ENCODE peak calls at places on chromosomes 4 and X, in five cellular contexts. One of them, this sample, is unnamed.

GRCh38 chr4:134952305-134952704 is 750.7 kb upstream of the PABPC4L start:
- DNase-seq in tibial nerve: no peak
- DNase-seq in right lobe of liver: no peak
- DNase-seq in endodermal cell: no peak
- DNase-seq in SK-N-SH: no peak
- DNase-seq in this sample: no peak

GRCh38 chr4:155491336-155492131 is 114.8 kb upstream of the MAP9 start:
- DNase-seq in endodermal cell: no peak
- DNase-seq in right lobe of liver: no peak
- DNase-seq in SK-N-SH: no peak
- DNase-seq in tibial nerve: no peak
- DNase-seq in this sample: no peak

GRCh38 chrX:18441780-18442367 is 16.5 kb downstream of the CDKL5 start:
- DNase-seq in endodermal cell: peak
- DNase-seq in SK-N-SH: no peak
- DNase-seq in tibial nerve: no peak
- DNase-seq in right lobe of liver: no peak
- DNase-seq in this sample: no peak

GRCh38 chr4:112005027-112005426 is 140.2 kb upstream of the FAM241A start:
- DNase-seq in SK-N-SH: no peak
- DNase-seq in endodermal cell: no peak
- DNase-seq in right lobe of liver: no peak
- DNase-seq in tibial nerve: no peak
- DNase-seq in this sample: no peak

GRCh38 chr4:113293043-113293560 is 243.6 kb downstream of the ANK2 start:
- DNase-seq in endodermal cell: no peak
- DNase-seq in SK-N-SH: no peak
- DNase-seq in tibial nerve: no peak
- DNase-seq in right lobe of liver: no peak
- DNase-seq in this sample: peak

GRCh38 chr4:81965454-81965853 is 408.3 kb downstream of the HNRNPD start:
- DNase-seq in SK-N-SH: no peak
- DNase-seq in right lobe of liver: no peak
- DNase-seq in endodermal cell: no peak
- DNase-seq in tibial nerve: no peak
- DNase-seq in this sample: no peak

GRCh38 chrX:12844319-12844718 is 22.6 kb upstream of the TLR7 start:
- DNase-seq in tibial nerve: no peak
- DNase-seq in right lobe of liver: no peak
- DNase-seq in SK-N-SH: no peak
- DNase-seq in endodermal cell: no peak
- DNase-seq in this sample: no peak

GRCh38 chr4:130238121-130238520 is 1142.2 kb downstream of the C4orf33 start:
- DNase-seq in right lobe of liver: no peak
- DNase-seq in endodermal cell: no peak
- DNase-seq in SK-N-SH: no peak
- DNase-seq in tibial nerve: no peak
- DNase-seq in this sample: no peak

GRCh38 chrX:56764975-56765791 is 36.1 kb downstream of the NBDY start:
- DNase-seq in SK-N-SH: no peak
- DNase-seq in right lobe of liver: no peak
- DNase-seq in endodermal cell: no peak
- DNase-seq in tibial nerve: no peak
- DNase-seq in this sample: no peak

GRCh38 chr4:28254003-28254402 is 1393.4 kb downstream of the STIM2 start:
- DNase-seq in right lobe of liver: no peak
- DNase-seq in endodermal cell: no peak
- DNase-seq in SK-N-SH: no peak
- DNase-seq in tibial nerve: no peak
- DNase-seq in this sample: peak

GRCh38 chrX:103211012-103211715 is 3.7 kb upstream of the BEX4 start:
- DNase-seq in endodermal cell: peak
- DNase-seq in right lobe of liver: no peak
- DNase-seq in tibial nerve: no peak
- DNase-seq in SK-N-SH: peak
- DNase-seq in this sample: no peak

GRCh38 chr4:10161840-10162239 is 45.2 kb upstream of the WDR1 start:
- DNase-seq in SK-N-SH: no peak
- DNase-seq in right lobe of liver: no peak
- DNase-seq in endodermal cell: no peak
- DNase-seq in tibial nerve: no peak
- DNase-seq in this sample: no peak

GRCh38 chr4:12791536-12791935 is 692.6 kb downstream of the RAB28 start:
- DNase-seq in endodermal cell: no peak
- DNase-seq in tibial nerve: no peak
- DNase-seq in SK-N-SH: no peak
- DNase-seq in right lobe of liver: no peak
- DNase-seq in this sample: no peak

GRCh38 chrX:101485212-101486064 is at the start of gene ARMCX4:
- DNase-seq in endodermal cell: peak
- DNase-seq in SK-N-SH: peak
- DNase-seq in tibial nerve: peak
- DNase-seq in right lobe of liver: peak
- DNase-seq in this sample: peak

DNA sequence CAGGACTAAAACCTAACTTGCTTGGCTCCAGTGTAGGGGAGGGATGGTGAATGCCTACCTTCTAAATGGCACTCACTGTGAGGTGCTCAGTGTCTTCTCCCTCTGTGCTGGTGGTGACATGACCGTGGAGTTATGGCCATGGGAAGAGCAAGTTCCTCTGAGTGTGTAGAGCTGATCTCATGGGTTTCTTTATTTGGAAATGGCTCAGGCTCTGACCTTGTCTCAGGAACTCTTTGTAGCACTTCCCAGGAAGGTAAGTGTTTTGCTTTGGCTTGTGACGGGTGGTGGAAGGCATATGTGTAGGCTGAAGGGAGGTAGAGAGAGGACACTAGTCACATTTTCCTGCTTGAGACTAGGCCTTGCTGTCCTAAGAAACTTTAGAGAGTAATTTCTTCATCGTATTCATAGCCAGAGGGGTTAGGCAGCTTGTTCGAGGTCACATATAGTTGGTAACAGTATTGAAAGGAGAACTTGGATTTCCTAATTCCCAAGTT is 6.5 kb downstream of the MSN start:
- DNase-seq in SK-N-SH: no peak
- DNase-seq in right lobe of liver: no peak
- DNase-seq in endodermal cell: no peak
- DNase-seq in tibial nerve: no peak
- DNase-seq in this sample: no peak
- H3K4me3 ChIP-seq in SK-N-SH: no peak
- H3K4me3 ChIP-seq in right lobe of liver: no peak
- H3K4me3 ChIP-seq in endodermal cell: no peak
- H3K4me3 ChIP-seq in tibial nerve: no peak
- H3K4me3 ChIP-seq in this sample: no peak

GRCh38 chr4:186687263-186687662 is 36.4 kb downstream of the FAT1 start:
- DNase-seq in SK-N-SH: no peak
- DNase-seq in tibial nerve: no peak
- DNase-seq in right lobe of liver: no peak
- DNase-seq in endodermal cell: no peak
- DNase-seq in this sample: no peak

GRCh38 chr4:186680649-186681048 is 43.0 kb downstream of the FAT1 start:
- DNase-seq in endodermal cell: no peak
- DNase-seq in right lobe of liver: no peak
- DNase-seq in SK-N-SH: no peak
- DNase-seq in tibial nerve: no peak
- DNase-seq in this sample: no peak

GRCh38 chr4:186684889-186685309 is 38.8 kb downstream of the FAT1 start:
- DNase-seq in endodermal cell: peak
- DNase-seq in tibial nerve: no peak
- DNase-seq in SK-N-SH: no peak
- DNase-seq in right lobe of liver: no peak
- DNase-seq in this sample: no peak

GRCh38 chr4:186685744-186686143 is 37.9 kb downstream of the FAT1 start:
- DNase-seq in tibial nerve: no peak
- DNase-seq in right lobe of liver: no peak
- DNase-seq in endodermal cell: no peak
- DNase-seq in SK-N-SH: no peak
- DNase-seq in this sample: no peak

GRCh38 chr4:186684220-186684619 is 39.4 kb downstream of the FAT1 start:
- DNase-seq in SK-N-SH: no peak
- DNase-seq in endodermal cell: no peak
- DNase-seq in right lobe of liver: no peak
- DNase-seq in tibial nerve: no peak
- DNase-seq in this sample: no peak
- H3K27ac ChIP-seq in SK-N-SH: no peak
- H3K27ac ChIP-seq in endodermal cell: no peak
- H3K27ac ChIP-seq in right lobe of liver: no peak
- H3K27ac ChIP-seq in tibial nerve: no peak
- H3K27ac ChIP-seq in this sample: no peak

GRCh38 chrX:118594697-118595420 is 99.2 kb downstream of the DOCK11 start:
- DNase-seq in right lobe of liver: no peak
- DNase-seq in endodermal cell: no peak
- DNase-seq in tibial nerve: no peak
- DNase-seq in SK-N-SH: no peak
- DNase-seq in this sample: no peak
- H3K4me3 ChIP-seq in right lobe of liver: no peak
- H3K4me3 ChIP-seq in endodermal cell: no peak
- H3K4me3 ChIP-seq in tibial nerve: no peak
- H3K4me3 ChIP-seq in SK-N-SH: no peak
- H3K4me3 ChIP-seq in this sample: no peak

GRCh38 chrX:118420462-118420861 is 74.6 kb downstream of the WDR44 start:
- DNase-seq in tibial nerve: no peak
- DNase-seq in right lobe of liver: no peak
- DNase-seq in SK-N-SH: no peak
- DNase-seq in endodermal cell: no peak
- DNase-seq in this sample: no peak
- H3K27ac ChIP-seq in tibial nerve: no peak
- H3K27ac ChIP-seq in right lobe of liver: peak
- H3K27ac ChIP-seq in SK-N-SH: no peak
- H3K27ac ChIP-seq in endodermal cell: no peak
- H3K27ac ChIP-seq in this sample: no peak

GRCh38 chrX:46575586-46575985 is 2.0 kb downstream of the CHST7 start:
- DNase-seq in SK-N-SH: no peak
- DNase-seq in right lobe of liver: no peak
- DNase-seq in tibial nerve: no peak
- DNase-seq in endodermal cell: peak
- DNase-seq in this sample: no peak

GRCh38 chrX:46574941-46575381 is 1.4 kb downstream of the CHST7 start:
- DNase-seq in endodermal cell: peak
- DNase-seq in right lobe of liver: peak
- DNase-seq in SK-N-SH: peak
- DNase-seq in tibial nerve: no peak
- DNase-seq in this sample: peak

GRCh38 chrX:46573331-46573895 is at the start of gene CHST7:
- DNase-seq in right lobe of liver: peak
- DNase-seq in tibial nerve: peak
- DNase-seq in endodermal cell: peak
- DNase-seq in SK-N-SH: peak
- DNase-seq in this sample: peak

GRCh38 chrX:46573896-46574336 is 351 bp downstream of the CHST7 start:
- DNase-seq in tibial nerve: peak
- DNase-seq in endodermal cell: peak
- DNase-seq in SK-N-SH: peak
- DNase-seq in right lobe of liver: peak
- DNase-seq in this sample: peak

DNA sequence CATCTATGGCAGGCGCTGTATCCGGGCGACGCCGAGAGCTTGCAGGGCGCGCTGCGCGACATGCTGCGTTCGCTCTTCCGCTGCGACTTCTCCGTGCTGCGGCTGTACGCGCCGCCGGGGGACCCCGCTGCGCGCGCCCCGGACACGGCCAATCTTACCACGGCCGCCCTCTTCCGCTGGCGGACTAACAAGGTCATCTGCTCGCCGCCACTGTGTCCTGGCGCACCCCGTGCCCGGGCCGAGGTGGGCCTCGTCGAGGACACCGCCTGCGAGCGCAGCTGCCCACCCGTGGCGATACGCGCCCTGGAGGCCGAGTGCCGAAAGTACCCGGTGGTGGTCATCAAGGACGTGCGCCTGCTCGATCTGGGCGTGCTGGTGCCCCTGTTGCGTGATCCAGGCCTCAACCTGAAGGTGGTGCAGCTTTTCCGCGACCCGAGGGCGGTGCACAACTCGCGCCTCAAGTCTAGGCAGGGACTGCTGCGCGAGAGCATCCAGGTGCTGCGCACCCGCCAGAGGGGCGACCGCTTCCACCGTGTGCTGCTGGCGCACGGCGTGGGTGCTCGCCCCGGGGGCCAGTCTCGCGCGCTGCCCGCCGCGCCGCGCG is 874 bp downstream of the CHST7 start:
- DNase-seq in right lobe of liver: peak
- DNase-seq in SK-N-SH: peak
- DNase-seq in tibial nerve: no peak
- DNase-seq in endodermal cell: peak
- DNase-seq in this sample: peak
- H3K4me3 ChIP-seq in right lobe of liver: peak
- H3K4me3 ChIP-seq in SK-N-SH: peak
- H3K4me3 ChIP-seq in tibial nerve: peak
- H3K4me3 ChIP-seq in endodermal cell: peak
- H3K4me3 ChIP-seq in this sample: peak

DNA sequence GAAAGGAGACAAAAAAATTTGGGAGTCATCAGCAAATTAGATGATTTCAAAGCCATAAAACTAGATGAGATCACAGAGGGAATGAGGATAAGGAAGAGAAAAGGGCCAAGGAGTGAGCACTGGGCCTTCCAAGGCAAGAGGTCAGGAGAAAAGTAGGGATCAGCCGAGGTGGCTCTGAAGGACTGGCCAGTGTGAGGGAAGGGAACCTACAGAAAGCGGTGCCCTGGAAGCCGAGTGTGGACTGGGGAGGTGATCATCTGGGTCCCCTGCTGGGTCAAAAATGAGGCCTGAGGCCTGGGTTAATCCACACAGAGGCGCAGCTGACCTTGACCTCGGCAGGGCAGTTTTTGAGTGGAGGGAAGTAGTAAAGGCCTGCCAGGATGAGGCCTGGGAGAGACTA is 133.8 kb downstream of the SMIM20 start:
- DNase-seq in right lobe of liver: no peak
- DNase-seq in tibial nerve: no peak
- DNase-seq in endodermal cell: no peak
- DNase-seq in SK-N-SH: no peak
- DNase-seq in this sample: no peak
- H3K27ac ChIP-seq in right lobe of liver: no peak
- H3K27ac ChIP-seq in tibial nerve: peak
- H3K27ac ChIP-seq in endodermal cell: no peak
- H3K27ac ChIP-seq in SK-N-SH: no peak
- H3K27ac ChIP-seq in this sample: peak

GRCh38 chrX:23271011-23271410 is 63.6 kb upstream of the PTCHD1 start:
- DNase-seq in right lobe of liver: no peak
- DNase-seq in tibial nerve: no peak
- DNase-seq in endodermal cell: no peak
- DNase-seq in SK-N-SH: no peak
- DNase-seq in this sample: no peak
- H3K4me3 ChIP-seq in right lobe of liver: no peak
- H3K4me3 ChIP-seq in tibial nerve: no peak
- H3K4me3 ChIP-seq in endodermal cell: no peak
- H3K4me3 ChIP-seq in SK-N-SH: no peak
- H3K4me3 ChIP-seq in this sample: no peak